ENCODE peak calls at places on chromosomes 7 and 10, in six cellular contexts. One of them, this sample, is unnamed.

GRCh38 chr10:7233259-7233991 is 177.4 kb downstream of the SFMBT2 start:
- DNase-seq in H9: no peak
- DNase-seq in left ventricle myocardium inferior: no peak
- DNase-seq in spleen: no peak
- DNase-seq in CD4-positive, alpha-beta T cell: no peak
- DNase-seq in transverse colon: no peak
- DNase-seq in this sample: peak

GRCh38 chr10:34753014-34753757 is 61.9 kb downstream of the PARD3 start:
- DNase-seq in H9: no peak
- DNase-seq in transverse colon: no peak
- DNase-seq in left ventricle myocardium inferior: no peak
- DNase-seq in spleen: no peak
- DNase-seq in CD4-positive, alpha-beta T cell: no peak
- DNase-seq in this sample: no peak

GRCh38 chr10:35716776-35717175 is 74.7 kb upstream of the FZD8 start:
- DNase-seq in CD4-positive, alpha-beta T cell: no peak
- DNase-seq in spleen: no peak
- DNase-seq in transverse colon: no peak
- DNase-seq in H9: no peak
- DNase-seq in left ventricle myocardium inferior: no peak
- DNase-seq in this sample: no peak

GRCh38 chr10:34861293-34862004 is 46.4 kb upstream of the PARD3 start:
- DNase-seq in spleen: no peak
- DNase-seq in transverse colon: peak
- DNase-seq in H9: no peak
- DNase-seq in left ventricle myocardium inferior: peak
- DNase-seq in CD4-positive, alpha-beta T cell: no peak
- DNase-seq in this sample: no peak

GRCh38 chr7:134069187-134069586 is 58.0 kb upstream of the LRGUK start:
- DNase-seq in left ventricle myocardium inferior: no peak
- DNase-seq in H9: no peak
- DNase-seq in spleen: no peak
- DNase-seq in CD4-positive, alpha-beta T cell: no peak
- DNase-seq in transverse colon: no peak
- DNase-seq in this sample: no peak

GRCh38 chr10:91590904-91591791 is 41.7 kb downstream of the PPP1R3C start:
- DNase-seq in left ventricle myocardium inferior: peak
- DNase-seq in H9: no peak
- DNase-seq in spleen: no peak
- DNase-seq in CD4-positive, alpha-beta T cell: no peak
- DNase-seq in transverse colon: peak
- DNase-seq in this sample: no peak

GRCh38 chr10:124830445-124830844 is 28.8 kb downstream of the ABRAXAS2 start:
- DNase-seq in spleen: no peak
- DNase-seq in CD4-positive, alpha-beta T cell: no peak
- DNase-seq in transverse colon: no peak
- DNase-seq in H9: no peak
- DNase-seq in left ventricle myocardium inferior: no peak
- DNase-seq in this sample: no peak

GRCh38 chr10:6513509-6513908 is 66.6 kb downstream of the PRKCQ start:
- DNase-seq in transverse colon: no peak
- DNase-seq in H9: no peak
- DNase-seq in left ventricle myocardium inferior: no peak
- DNase-seq in CD4-positive, alpha-beta T cell: no peak
- DNase-seq in spleen: no peak
- DNase-seq in this sample: no peak

GRCh38 chr7:156192921-156193320 is 380.7 kb upstream of the SHH start:
- DNase-seq in CD4-positive, alpha-beta T cell: no peak
- DNase-seq in spleen: no peak
- DNase-seq in left ventricle myocardium inferior: no peak
- DNase-seq in H9: no peak
- DNase-seq in transverse colon: no peak
- DNase-seq in this sample: peak

GRCh38 chr7:127245582-127245981 is 7.2 kb downstream of the GRM8 start:
- DNase-seq in left ventricle myocardium inferior: no peak
- DNase-seq in CD4-positive, alpha-beta T cell: no peak
- DNase-seq in H9: no peak
- DNase-seq in transverse colon: no peak
- DNase-seq in spleen: no peak
- DNase-seq in this sample: no peak

GRCh38 chr10:22684707-22685106 is 29.7 kb downstream of the PIP4K2A start:
- DNase-seq in H9: no peak
- DNase-seq in spleen: no peak
- DNase-seq in transverse colon: no peak
- DNase-seq in CD4-positive, alpha-beta T cell: no peak
- DNase-seq in left ventricle myocardium inferior: no peak
- DNase-seq in this sample: no peak

GRCh38 chr7:140238778-140239652 is 62.2 kb upstream of the KDM7A start:
- DNase-seq in CD4-positive, alpha-beta T cell: no peak
- DNase-seq in left ventricle myocardium inferior: no peak
- DNase-seq in spleen: no peak
- DNase-seq in H9: no peak
- DNase-seq in transverse colon: peak
- DNase-seq in this sample: no peak

GRCh38 chr7:34187908-34188307 is 282.6 kb downstream of the BMPER start:
- DNase-seq in spleen: no peak
- DNase-seq in transverse colon: no peak
- DNase-seq in H9: no peak
- DNase-seq in left ventricle myocardium inferior: no peak
- DNase-seq in CD4-positive, alpha-beta T cell: no peak
- DNase-seq in this sample: no peak

GRCh38 chr10:13851906-13852305 is 265.1 kb downstream of the PRPF18 start:
- DNase-seq in CD4-positive, alpha-beta T cell: no peak
- DNase-seq in H9: no peak
- DNase-seq in transverse colon: no peak
- DNase-seq in left ventricle myocardium inferior: no peak
- DNase-seq in spleen: no peak
- DNase-seq in this sample: no peak

GRCh38 chr10:3091346-3091787 is 24.0 kb downstream of the PFKP start:
- DNase-seq in H9: no peak
- DNase-seq in spleen: no peak
- DNase-seq in left ventricle myocardium inferior: no peak
- DNase-seq in transverse colon: no peak
- DNase-seq in CD4-positive, alpha-beta T cell: no peak
- DNase-seq in this sample: peak

GRCh38 chr10:33534455-33534854 is 200.0 kb upstream of the NRP1 start:
- DNase-seq in H9: no peak
- DNase-seq in transverse colon: no peak
- DNase-seq in left ventricle myocardium inferior: no peak
- DNase-seq in spleen: no peak
- DNase-seq in CD4-positive, alpha-beta T cell: no peak
- DNase-seq in this sample: no peak

GRCh38 chr7:6231184-6231583 is 41.2 kb downstream of the CYTH3 start:
- DNase-seq in spleen: no peak
- DNase-seq in left ventricle myocardium inferior: no peak
- DNase-seq in H9: no peak
- DNase-seq in CD4-positive, alpha-beta T cell: no peak
- DNase-seq in transverse colon: no peak
- DNase-seq in this sample: no peak

GRCh38 chr7:36686499-36686898 is 37.8 kb downstream of the AOAH start:
- DNase-seq in H9: no peak
- DNase-seq in spleen: no peak
- DNase-seq in left ventricle myocardium inferior: no peak
- DNase-seq in transverse colon: no peak
- DNase-seq in CD4-positive, alpha-beta T cell: peak
- DNase-seq in this sample: peak

GRCh38 chr7:157397751-157398691 is 61.2 kb downstream of the DNAJB6 start:
- DNase-seq in transverse colon: peak
- DNase-seq in CD4-positive, alpha-beta T cell: no peak
- DNase-seq in spleen: no peak
- DNase-seq in left ventricle myocardium inferior: peak
- DNase-seq in H9: peak
- DNase-seq in this sample: peak
- TF ChIP-seq CTCF in transverse colon: peak
- TF ChIP-seq CTCF in CD4-positive, alpha-beta T cell: peak
- TF ChIP-seq CTCF in spleen: no peak
- TF ChIP-seq CTCF in left ventricle myocardium inferior: peak
- TF ChIP-seq CTCF in H9: peak
- TF ChIP-seq CTCF in this sample: no peak

GRCh38 chr10:101630420-101630920 is 42.3 kb downstream of the DPCD start:
- DNase-seq in H9: no peak
- DNase-seq in CD4-positive, alpha-beta T cell: no peak
- DNase-seq in transverse colon: no peak
- DNase-seq in spleen: no peak
- DNase-seq in left ventricle myocardium inferior: no peak
- DNase-seq in this sample: no peak
- H3K27ac ChIP-seq in H9: no peak
- H3K27ac ChIP-seq in CD4-positive, alpha-beta T cell: no peak
- H3K27ac ChIP-seq in transverse colon: no peak
- H3K27ac ChIP-seq in spleen: no peak
- H3K27ac ChIP-seq in left ventricle myocardium inferior: no peak
- H3K27ac ChIP-seq in this sample: no peak

DNA sequence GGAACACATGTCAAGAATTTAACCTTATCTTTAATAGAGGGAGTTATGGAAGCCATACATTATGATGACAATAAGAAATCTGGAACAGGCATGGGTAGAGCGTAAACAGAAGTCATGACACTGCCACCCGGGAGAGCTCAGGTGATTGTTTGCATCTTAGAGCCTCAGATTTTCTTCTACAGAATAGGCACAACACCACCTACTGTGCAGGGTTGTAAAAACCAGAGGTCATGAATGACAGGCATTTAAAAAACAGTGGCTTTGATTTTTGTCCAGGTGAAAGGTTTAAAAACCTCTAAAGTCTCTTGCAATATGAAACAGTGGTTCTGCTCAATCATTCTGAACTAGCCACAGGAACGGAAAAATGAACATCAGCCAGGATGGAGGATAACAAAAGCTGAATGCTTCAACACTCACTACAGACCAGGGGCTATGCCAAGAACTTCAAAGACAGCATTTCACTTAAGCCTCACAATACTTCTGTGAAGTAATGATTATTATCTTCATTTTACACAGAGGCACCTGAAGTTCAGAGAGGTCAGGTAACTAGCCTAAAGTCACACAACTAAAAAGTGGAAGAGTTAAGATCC is 123.8 kb downstream of the SLC25A13 start:
- DNase-seq in spleen: no peak
- DNase-seq in H9: no peak
- DNase-seq in CD4-positive, alpha-beta T cell: no peak
- DNase-seq in left ventricle myocardium inferior: no peak
- DNase-seq in transverse colon: no peak
- DNase-seq in this sample: no peak
- TF ChIP-seq CTCF in spleen: no peak
- TF ChIP-seq CTCF in H9: no peak
- TF ChIP-seq CTCF in CD4-positive, alpha-beta T cell: no peak
- TF ChIP-seq CTCF in left ventricle myocardium inferior: no peak
- TF ChIP-seq CTCF in transverse colon: no peak
- TF ChIP-seq CTCF in this sample: no peak

DNA sequence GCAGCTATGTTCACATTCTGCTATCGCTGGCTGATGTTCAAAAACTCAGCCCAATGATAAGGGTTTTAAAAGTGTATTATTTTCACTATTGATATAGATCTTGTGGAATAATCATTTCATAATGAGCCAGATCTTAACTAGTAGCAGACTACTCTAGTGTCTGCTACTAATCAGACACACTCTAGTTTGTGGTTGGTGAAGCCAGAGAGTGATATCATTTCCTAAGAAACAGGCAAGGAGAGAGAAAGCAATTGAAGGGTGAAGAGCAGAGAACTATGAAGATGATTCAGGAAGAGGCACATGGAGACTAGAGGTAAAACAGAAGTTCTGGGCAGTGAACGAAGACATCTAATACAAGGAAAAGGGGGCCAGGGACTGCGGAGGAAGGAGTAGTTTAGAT is 58.2 kb upstream of the BET1 start:
- DNase-seq in spleen: no peak
- DNase-seq in CD4-positive, alpha-beta T cell: no peak
- DNase-seq in H9: no peak
- DNase-seq in left ventricle myocardium inferior: no peak
- DNase-seq in transverse colon: no peak
- DNase-seq in this sample: no peak
- H3K27ac ChIP-seq in spleen: no peak
- H3K27ac ChIP-seq in CD4-positive, alpha-beta T cell: no peak
- H3K27ac ChIP-seq in H9: no peak
- H3K27ac ChIP-seq in left ventricle myocardium inferior: no peak
- H3K27ac ChIP-seq in transverse colon: no peak
- H3K27ac ChIP-seq in this sample: no peak

GRCh38 chr10:31622993-31623392 is 304.0 kb downstream of the ZEB1 start:
- DNase-seq in spleen: no peak
- DNase-seq in left ventricle myocardium inferior: no peak
- DNase-seq in transverse colon: no peak
- DNase-seq in H9: no peak
- DNase-seq in CD4-positive, alpha-beta T cell: no peak
- DNase-seq in this sample: no peak
- TF ChIP-seq CTCF in spleen: no peak
- TF ChIP-seq CTCF in left ventricle myocardium inferior: peak
- TF ChIP-seq CTCF in transverse colon: peak
- TF ChIP-seq CTCF in H9: peak
- TF ChIP-seq CTCF in CD4-positive, alpha-beta T cell: no peak
- TF ChIP-seq CTCF in this sample: no peak

DNA sequence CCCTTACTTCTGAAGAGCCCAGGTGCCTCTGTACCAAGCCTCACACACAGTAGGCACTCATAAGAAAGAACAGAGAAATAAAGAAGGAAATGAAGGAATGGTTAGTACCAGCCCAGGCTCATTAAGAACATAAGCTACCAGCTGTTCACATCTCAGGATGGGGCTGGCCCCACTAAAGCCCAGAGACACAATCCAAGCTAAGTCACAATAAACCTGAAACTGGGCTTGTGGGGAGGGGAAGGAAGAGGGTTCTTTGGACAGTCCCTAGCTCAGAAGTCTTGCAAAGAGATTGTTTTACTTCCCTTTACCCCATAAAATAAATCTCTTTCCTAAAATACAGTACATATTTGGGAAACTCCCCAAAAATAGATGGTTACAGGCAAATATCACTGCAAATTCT is 24.3 kb downstream of the FBXW4 start:
- DNase-seq in CD4-positive, alpha-beta T cell: no peak
- DNase-seq in spleen: no peak
- DNase-seq in transverse colon: no peak
- DNase-seq in left ventricle myocardium inferior: no peak
- DNase-seq in H9: no peak
- DNase-seq in this sample: no peak
- H3K27ac ChIP-seq in CD4-positive, alpha-beta T cell: no peak
- H3K27ac ChIP-seq in spleen: no peak
- H3K27ac ChIP-seq in transverse colon: no peak
- H3K27ac ChIP-seq in left ventricle myocardium inferior: no peak
- H3K27ac ChIP-seq in H9: no peak
- H3K27ac ChIP-seq in this sample: no peak